ENCODE peak calls at places on chromosomes 4 and X, in ten cellular contexts. One of them, this sample, is unnamed.

GRCh38 chrX:38233891-38234807 is 13.5 kb upstream of the SRPX start:
- DNase-seq in Ammon's horn: no peak
- DNase-seq in neural crest cell: no peak
- DNase-seq in GM18507: no peak
- DNase-seq in NB4: no peak
- DNase-seq in fibroblast of the conjunctiva: peak
- DNase-seq in MM.1S: no peak
- DNase-seq in fibroblast of mammary gland: peak
- DNase-seq in endothelial cell of umbilical vein: peak
- DNase-seq in A172: peak
- DNase-seq in this sample: no peak

GRCh38 chr4:15398732-15399131 is 29.1 kb upstream of the C1QTNF7 start:
- DNase-seq in Ammon's horn: no peak
- DNase-seq in neural crest cell: no peak
- DNase-seq in GM18507: no peak
- DNase-seq in NB4: no peak
- DNase-seq in fibroblast of the conjunctiva: no peak
- DNase-seq in MM.1S: no peak
- DNase-seq in fibroblast of mammary gland: no peak
- DNase-seq in endothelial cell of umbilical vein: no peak
- DNase-seq in A172: no peak
- DNase-seq in this sample: no peak

GRCh38 chr4:7068883-7069282 is 1.0 kb upstream of the GRPEL1 start:
- DNase-seq in Ammon's horn: no peak
- DNase-seq in neural crest cell: no peak
- DNase-seq in GM18507: no peak
- DNase-seq in NB4: no peak
- DNase-seq in fibroblast of the conjunctiva: no peak
- DNase-seq in MM.1S: no peak
- DNase-seq in fibroblast of mammary gland: no peak
- DNase-seq in endothelial cell of umbilical vein: no peak
- DNase-seq in A172: no peak
- DNase-seq in this sample: no peak

GRCh38 chrX:21153503-21153902 is 220.7 kb upstream of the CNKSR2 start:
- DNase-seq in Ammon's horn: peak
- DNase-seq in neural crest cell: peak
- DNase-seq in GM18507: no peak
- DNase-seq in NB4: no peak
- DNase-seq in fibroblast of the conjunctiva: no peak
- DNase-seq in MM.1S: no peak
- DNase-seq in fibroblast of mammary gland: peak
- DNase-seq in endothelial cell of umbilical vein: no peak
- DNase-seq in A172: no peak
- DNase-seq in this sample: no peak

GRCh38 chr4:7135389-7135746 is 57.0 kb upstream of the SORCS2 start:
- DNase-seq in Ammon's horn: no peak
- DNase-seq in neural crest cell: no peak
- DNase-seq in GM18507: no peak
- DNase-seq in NB4: no peak
- DNase-seq in fibroblast of the conjunctiva: peak
- DNase-seq in MM.1S: no peak
- DNase-seq in fibroblast of mammary gland: peak
- DNase-seq in endothelial cell of umbilical vein: peak
- DNase-seq in A172: peak
- DNase-seq in this sample: no peak

GRCh38 chrX:10841579-10841978 is 221.2 kb upstream of the MID1 start:
- DNase-seq in Ammon's horn: no peak
- DNase-seq in neural crest cell: no peak
- DNase-seq in GM18507: no peak
- DNase-seq in NB4: no peak
- DNase-seq in fibroblast of the conjunctiva: peak
- DNase-seq in MM.1S: no peak
- DNase-seq in fibroblast of mammary gland: peak
- DNase-seq in endothelial cell of umbilical vein: no peak
- DNase-seq in A172: no peak
- DNase-seq in this sample: no peak

GRCh38 chrX:13216139-13216538 is 103.7 kb downstream of the ATXN3L start:
- DNase-seq in Ammon's horn: no peak
- DNase-seq in neural crest cell: no peak
- DNase-seq in GM18507: no peak
- DNase-seq in NB4: no peak
- DNase-seq in fibroblast of the conjunctiva: no peak
- DNase-seq in MM.1S: no peak
- DNase-seq in fibroblast of mammary gland: peak
- DNase-seq in endothelial cell of umbilical vein: no peak
- DNase-seq in A172: peak
- DNase-seq in this sample: no peak

GRCh38 chr4:122195718-122196117 is 43.6 kb downstream of the BLTP1 start:
- DNase-seq in Ammon's horn: no peak
- DNase-seq in neural crest cell: no peak
- DNase-seq in GM18507: no peak
- DNase-seq in NB4: no peak
- DNase-seq in fibroblast of the conjunctiva: no peak
- DNase-seq in MM.1S: no peak
- DNase-seq in fibroblast of mammary gland: no peak
- DNase-seq in endothelial cell of umbilical vein: no peak
- DNase-seq in A172: no peak
- DNase-seq in this sample: no peak

GRCh38 chr4:61375316-61375715 is 175.2 kb downstream of the ADGRL3 start:
- DNase-seq in Ammon's horn: no peak
- DNase-seq in neural crest cell: no peak
- DNase-seq in GM18507: no peak
- DNase-seq in NB4: no peak
- DNase-seq in fibroblast of the conjunctiva: no peak
- DNase-seq in MM.1S: no peak
- DNase-seq in fibroblast of mammary gland: peak
- DNase-seq in endothelial cell of umbilical vein: no peak
- DNase-seq in A172: no peak
- DNase-seq in this sample: no peak

GRCh38 chr4:172369471-172369959 is 556.3 kb downstream of the GALNTL6 start:
- DNase-seq in Ammon's horn: no peak
- DNase-seq in neural crest cell: no peak
- DNase-seq in GM18507: no peak
- DNase-seq in NB4: no peak
- DNase-seq in fibroblast of the conjunctiva: no peak
- DNase-seq in MM.1S: no peak
- DNase-seq in fibroblast of mammary gland: no peak
- DNase-seq in endothelial cell of umbilical vein: no peak
- DNase-seq in A172: no peak
- DNase-seq in this sample: no peak

GRCh38 chrX:140057001-140057411 is 91.7 kb upstream of the CXorf66 start:
- DNase-seq in Ammon's horn: peak
- DNase-seq in neural crest cell: peak
- DNase-seq in GM18507: no peak
- DNase-seq in NB4: peak
- DNase-seq in fibroblast of the conjunctiva: peak
- DNase-seq in MM.1S: peak
- DNase-seq in fibroblast of mammary gland: peak
- DNase-seq in endothelial cell of umbilical vein: peak
- DNase-seq in A172: peak
- DNase-seq in this sample: no peak

GRCh38 chrX:19072372-19072771 is 49.9 kb downstream of the ADGRG2 start:
- DNase-seq in Ammon's horn: no peak
- DNase-seq in neural crest cell: no peak
- DNase-seq in GM18507: no peak
- DNase-seq in NB4: no peak
- DNase-seq in fibroblast of the conjunctiva: no peak
- DNase-seq in MM.1S: no peak
- DNase-seq in fibroblast of mammary gland: peak
- DNase-seq in endothelial cell of umbilical vein: no peak
- DNase-seq in A172: no peak
- DNase-seq in this sample: no peak

GRCh38 chr4:147090486-147090885 is 144.8 kb upstream of the TTC29 start:
- DNase-seq in Ammon's horn: no peak
- DNase-seq in neural crest cell: no peak
- DNase-seq in GM18507: no peak
- DNase-seq in NB4: no peak
- DNase-seq in fibroblast of the conjunctiva: no peak
- DNase-seq in MM.1S: no peak
- DNase-seq in fibroblast of mammary gland: no peak
- DNase-seq in endothelial cell of umbilical vein: no peak
- DNase-seq in A172: no peak
- DNase-seq in this sample: no peak

GRCh38 chr4:111755571-111755970 is 389.7 kb upstream of the FAM241A start:
- DNase-seq in Ammon's horn: no peak
- DNase-seq in neural crest cell: no peak
- DNase-seq in GM18507: no peak
- DNase-seq in NB4: no peak
- DNase-seq in fibroblast of the conjunctiva: no peak
- DNase-seq in MM.1S: no peak
- DNase-seq in fibroblast of mammary gland: no peak
- DNase-seq in endothelial cell of umbilical vein: no peak
- DNase-seq in A172: no peak
- DNase-seq in this sample: no peak

GRCh38 chrX:2928127-2928582 is 984 bp downstream of the ARSD start:
- DNase-seq in Ammon's horn: peak
- DNase-seq in neural crest cell: peak
- DNase-seq in GM18507: no peak
- DNase-seq in NB4: no peak
- DNase-seq in fibroblast of the conjunctiva: peak
- DNase-seq in MM.1S: no peak
- DNase-seq in fibroblast of mammary gland: no peak
- DNase-seq in endothelial cell of umbilical vein: peak
- DNase-seq in A172: no peak
- DNase-seq in this sample: no peak

GRCh38 chrX:131187234-131187633 is 101.9 kb downstream of the IGSF1 start:
- DNase-seq in Ammon's horn: peak
- DNase-seq in neural crest cell: no peak
- DNase-seq in GM18507: no peak
- DNase-seq in NB4: no peak
- DNase-seq in fibroblast of the conjunctiva: no peak
- DNase-seq in MM.1S: no peak
- DNase-seq in fibroblast of mammary gland: no peak
- DNase-seq in endothelial cell of umbilical vein: no peak
- DNase-seq in A172: no peak
- DNase-seq in this sample: no peak

GRCh38 chr4:75630174-75630931 is at the start of gene CDKL2:
- DNase-seq in Ammon's horn: peak
- DNase-seq in neural crest cell: peak
- DNase-seq in GM18507: peak
- DNase-seq in NB4: no peak
- DNase-seq in fibroblast of the conjunctiva: peak
- DNase-seq in MM.1S: peak
- DNase-seq in fibroblast of mammary gland: peak
- DNase-seq in endothelial cell of umbilical vein: peak
- DNase-seq in A172: no peak
- DNase-seq in this sample: peak

GRCh38 chr4:8900588-8900987 is 28.9 kb upstream of the HMX1 start:
- DNase-seq in Ammon's horn: no peak
- DNase-seq in neural crest cell: no peak
- DNase-seq in GM18507: no peak
- DNase-seq in NB4: no peak
- DNase-seq in fibroblast of the conjunctiva: no peak
- DNase-seq in MM.1S: no peak
- DNase-seq in fibroblast of mammary gland: no peak
- DNase-seq in endothelial cell of umbilical vein: no peak
- DNase-seq in A172: no peak
- DNase-seq in this sample: no peak

GRCh38 chr4:32423267-32423666 is 1703.1 kb downstream of the PCDH7 start:
- DNase-seq in Ammon's horn: no peak
- DNase-seq in neural crest cell: no peak
- DNase-seq in GM18507: no peak
- DNase-seq in NB4: no peak
- DNase-seq in fibroblast of the conjunctiva: no peak
- DNase-seq in MM.1S: no peak
- DNase-seq in fibroblast of mammary gland: no peak
- DNase-seq in endothelial cell of umbilical vein: no peak
- DNase-seq in A172: no peak
- DNase-seq in this sample: no peak

GRCh38 chr4:106238819-106239420 is 77.1 kb downstream of the TBCK start:
- DNase-seq in Ammon's horn: no peak
- DNase-seq in neural crest cell: peak
- DNase-seq in GM18507: no peak
- DNase-seq in NB4: peak
- DNase-seq in fibroblast of the conjunctiva: peak
- DNase-seq in MM.1S: peak
- DNase-seq in fibroblast of mammary gland: peak
- DNase-seq in endothelial cell of umbilical vein: peak
- DNase-seq in A172: peak
- DNase-seq in this sample: no peak

GRCh38 chrX:70025464-70025863 is 24.3 kb downstream of the AWAT2 start:
- DNase-seq in Ammon's horn: no peak
- DNase-seq in neural crest cell: no peak
- DNase-seq in GM18507: no peak
- DNase-seq in NB4: no peak
- DNase-seq in fibroblast of the conjunctiva: no peak
- DNase-seq in MM.1S: no peak
- DNase-seq in fibroblast of mammary gland: peak
- DNase-seq in endothelial cell of umbilical vein: peak
- DNase-seq in A172: no peak
- DNase-seq in this sample: no peak

GRCh38 chrX:120839506-120839905 is 36.2 kb downstream of the CT47B1 start:
- DNase-seq in Ammon's horn: no peak
- DNase-seq in neural crest cell: no peak
- DNase-seq in GM18507: no peak
- DNase-seq in NB4: no peak
- DNase-seq in fibroblast of the conjunctiva: no peak
- DNase-seq in MM.1S: no peak
- DNase-seq in fibroblast of mammary gland: peak
- DNase-seq in endothelial cell of umbilical vein: peak
- DNase-seq in A172: peak
- DNase-seq in this sample: no peak

GRCh38 chrX:12979630-12980015 is 4.7 kb downstream of the TMSB4X start:
- DNase-seq in Ammon's horn: no peak
- DNase-seq in neural crest cell: no peak
- DNase-seq in GM18507: no peak
- DNase-seq in NB4: no peak
- DNase-seq in fibroblast of the conjunctiva: no peak
- DNase-seq in MM.1S: no peak
- DNase-seq in fibroblast of mammary gland: peak
- DNase-seq in endothelial cell of umbilical vein: no peak
- DNase-seq in A172: no peak
- DNase-seq in this sample: no peak

GRCh38 chr4:6250235-6250983 is 19.2 kb upstream of the WFS1 start:
- DNase-seq in Ammon's horn: peak
- DNase-seq in neural crest cell: peak
- DNase-seq in GM18507: peak
- DNase-seq in NB4: peak
- DNase-seq in fibroblast of the conjunctiva: peak
- DNase-seq in MM.1S: peak
- DNase-seq in fibroblast of mammary gland: peak
- DNase-seq in endothelial cell of umbilical vein: peak
- DNase-seq in A172: peak
- DNase-seq in this sample: peak

GRCh38 chr4:74433043-74433442 is 11.9 kb upstream of the AREG start:
- DNase-seq in Ammon's horn: no peak
- DNase-seq in neural crest cell: no peak
- DNase-seq in GM18507: no peak
- DNase-seq in NB4: no peak
- DNase-seq in fibroblast of the conjunctiva: no peak
- DNase-seq in MM.1S: no peak
- DNase-seq in fibroblast of mammary gland: peak
- DNase-seq in endothelial cell of umbilical vein: no peak
- DNase-seq in A172: no peak
- DNase-seq in this sample: no peak

GRCh38 chr4:184762100-184762499 is 28.2 kb upstream of the CENPU start:
- DNase-seq in Ammon's horn: no peak
- DNase-seq in neural crest cell: no peak
- DNase-seq in GM18507: peak
- DNase-seq in NB4: no peak
- DNase-seq in fibroblast of the conjunctiva: no peak
- DNase-seq in MM.1S: peak
- DNase-seq in fibroblast of mammary gland: no peak
- DNase-seq in endothelial cell of umbilical vein: no peak
- DNase-seq in A172: no peak
- DNase-seq in this sample: no peak

GRCh38 chrX:143095841-143096240 is 70.1 kb downstream of the SPANXN4 start:
- DNase-seq in Ammon's horn: no peak
- DNase-seq in neural crest cell: no peak
- DNase-seq in GM18507: no peak
- DNase-seq in NB4: no peak
- DNase-seq in fibroblast of the conjunctiva: no peak
- DNase-seq in MM.1S: no peak
- DNase-seq in fibroblast of mammary gland: no peak
- DNase-seq in endothelial cell of umbilical vein: no peak
- DNase-seq in A172: peak
- DNase-seq in this sample: no peak

GRCh38 chr4:73099143-73099542 is 29.6 kb upstream of the COX18 start:
- DNase-seq in Ammon's horn: no peak
- DNase-seq in neural crest cell: no peak
- DNase-seq in GM18507: no peak
- DNase-seq in NB4: no peak
- DNase-seq in fibroblast of the conjunctiva: no peak
- DNase-seq in MM.1S: no peak
- DNase-seq in fibroblast of mammary gland: no peak
- DNase-seq in endothelial cell of umbilical vein: no peak
- DNase-seq in A172: no peak
- DNase-seq in this sample: no peak